ENCODE peak calls at places on chromosomes 4 and X, in four cellular contexts. One of them, this sample, is unnamed.

GRCh38 chrX:129932792-129933321 is 26.9 kb downstream of the UTP14A start:
- DNase-seq in mammary epithelial cell: no peak
- DNase-seq in endodermal cell: peak
- DNase-seq in hepatocyte: peak
- DNase-seq in this sample: no peak

GRCh38 chrX:72169008-72169728 is 12.4 kb upstream of the PIN4 start:
- DNase-seq in hepatocyte: no peak
- DNase-seq in endodermal cell: no peak
- DNase-seq in mammary epithelial cell: no peak
- DNase-seq in this sample: no peak

GRCh38 chrX:134685662-134686061 is 27.4 kb upstream of the PLAC1 start:
- DNase-seq in hepatocyte: no peak
- DNase-seq in mammary epithelial cell: no peak
- DNase-seq in endodermal cell: no peak
- DNase-seq in this sample: peak

GRCh38 chr4:10590896-10591295 is 93.7 kb downstream of the CLNK start:
- DNase-seq in hepatocyte: no peak
- DNase-seq in endodermal cell: no peak
- DNase-seq in mammary epithelial cell: peak
- DNase-seq in this sample: peak

GRCh38 chr4:107780665-107781064 is 44.1 kb upstream of the SGMS2 start:
- DNase-seq in hepatocyte: no peak
- DNase-seq in endodermal cell: no peak
- DNase-seq in mammary epithelial cell: peak
- DNase-seq in this sample: peak

GRCh38 chr4:60913026-60913425 is 287.1 kb upstream of the ADGRL3 start:
- DNase-seq in hepatocyte: peak
- DNase-seq in endodermal cell: no peak
- DNase-seq in mammary epithelial cell: no peak
- DNase-seq in this sample: no peak

GRCh38 chr4:152536545-152537182 is 772 bp upstream of the FBXW7 start:
- DNase-seq in endodermal cell: no peak
- DNase-seq in hepatocyte: peak
- DNase-seq in mammary epithelial cell: peak
- DNase-seq in this sample: peak

GRCh38 chrX:102832661-102833060 is 104.4 kb upstream of the RAB40AL start:
- DNase-seq in mammary epithelial cell: peak
- DNase-seq in hepatocyte: peak
- DNase-seq in endodermal cell: peak
- DNase-seq in this sample: peak

GRCh38 chr4:3402409-3403103 is 39.2 kb upstream of the HGFAC start:
- DNase-seq in hepatocyte: no peak
- DNase-seq in endodermal cell: no peak
- DNase-seq in mammary epithelial cell: peak
- DNase-seq in this sample: peak

GRCh38 chr4:2843909-2844584 is 403 bp downstream of the ADD1 start:
- DNase-seq in hepatocyte: peak
- DNase-seq in mammary epithelial cell: peak
- DNase-seq in endodermal cell: peak
- DNase-seq in this sample: peak

GRCh38 chr4:4860803-4861591 is 1.5 kb downstream of the MSX1 start:
- DNase-seq in endodermal cell: peak
- DNase-seq in mammary epithelial cell: no peak
- DNase-seq in hepatocyte: peak
- DNase-seq in this sample: peak

GRCh38 chr4:52646096-52646495 is 13.0 kb downstream of the USP46 start:
- DNase-seq in mammary epithelial cell: no peak
- DNase-seq in endodermal cell: no peak
- DNase-seq in hepatocyte: no peak
- DNase-seq in this sample: no peak

GRCh38 chr4:48557478-48557877 is 67.4 kb downstream of the ZAR1 start:
- DNase-seq in hepatocyte: no peak
- DNase-seq in mammary epithelial cell: no peak
- DNase-seq in endodermal cell: peak
- DNase-seq in this sample: no peak

GRCh38 chr4:100034265-100034664 is 84.2 kb upstream of the H2AZ1 start:
- DNase-seq in hepatocyte: no peak
- DNase-seq in endodermal cell: no peak
- DNase-seq in mammary epithelial cell: no peak
- DNase-seq in this sample: no peak

GRCh38 chr4:38574559-38575333 is 89.3 kb upstream of the KLF3 start:
- DNase-seq in mammary epithelial cell: no peak
- DNase-seq in hepatocyte: no peak
- DNase-seq in endodermal cell: no peak
- DNase-seq in this sample: no peak

GRCh38 chr4:2250003-2250763 is 8.3 kb upstream of the HAUS3 start:
- DNase-seq in hepatocyte: peak
- DNase-seq in endodermal cell: no peak
- DNase-seq in mammary epithelial cell: no peak
- DNase-seq in this sample: no peak

GRCh38 chr4:60201052-60201673 is 999.0 kb upstream of the ADGRL3 start:
- DNase-seq in hepatocyte: peak
- DNase-seq in mammary epithelial cell: peak
- DNase-seq in endodermal cell: peak
- DNase-seq in this sample: peak

GRCh38 chr4:140053185-140053584 is 100.8 kb downstream of the MAML3 start:
- DNase-seq in endodermal cell: peak
- DNase-seq in mammary epithelial cell: no peak
- DNase-seq in hepatocyte: no peak
- DNase-seq in this sample: no peak

GRCh38 chrX:45445745-45446412 is 245.2 kb upstream of the DIPK2B start:
- DNase-seq in endodermal cell: no peak
- DNase-seq in mammary epithelial cell: peak
- DNase-seq in hepatocyte: peak
- DNase-seq in this sample: peak

GRCh38 chr4:185933078-185933581 is 121.1 kb upstream of the SORBS2 start:
- DNase-seq in mammary epithelial cell: peak
- DNase-seq in endodermal cell: no peak
- DNase-seq in hepatocyte: no peak
- DNase-seq in this sample: peak

GRCh38 chr4:114320126-114320525 is 278.5 kb upstream of the UGT8 start:
- DNase-seq in hepatocyte: no peak
- DNase-seq in mammary epithelial cell: no peak
- DNase-seq in endodermal cell: no peak
- DNase-seq in this sample: no peak

GRCh38 chr4:2936773-2937145 is 26.4 kb downstream of the NOP14 start:
- DNase-seq in hepatocyte: peak
- DNase-seq in mammary epithelial cell: peak
- DNase-seq in endodermal cell: no peak
- DNase-seq in this sample: peak

GRCh38 chr4:67558493-67558892 is at the start of gene STAP1:
- DNase-seq in hepatocyte: no peak
- DNase-seq in endodermal cell: no peak
- DNase-seq in mammary epithelial cell: no peak
- DNase-seq in this sample: no peak

GRCh38 chrX:31420711-31421151 is 348.9 kb upstream of the FTHL17 start:
- DNase-seq in hepatocyte: no peak
- DNase-seq in endodermal cell: no peak
- DNase-seq in mammary epithelial cell: peak
- DNase-seq in this sample: no peak
- TF ChIP-seq CTCF in hepatocyte: no peak
- TF ChIP-seq CTCF in endodermal cell: no peak
- TF ChIP-seq CTCF in mammary epithelial cell: no peak
- TF ChIP-seq CTCF in this sample: no peak

GRCh38 chr4:71729856-71730255 is 54.0 kb downstream of the GC start:
- DNase-seq in mammary epithelial cell: no peak
- DNase-seq in endodermal cell: no peak
- DNase-seq in hepatocyte: no peak
- DNase-seq in this sample: no peak

GRCh38 chr4:71732066-71732465 is 51.8 kb downstream of the GC start:
- DNase-seq in endodermal cell: no peak
- DNase-seq in hepatocyte: no peak
- DNase-seq in mammary epithelial cell: no peak
- DNase-seq in this sample: peak

GRCh38 chr4:71732706-71733105 is 51.2 kb downstream of the GC start:
- DNase-seq in hepatocyte: peak
- DNase-seq in mammary epithelial cell: peak
- DNase-seq in endodermal cell: no peak
- DNase-seq in this sample: peak
- TF ChIP-seq CTCF in hepatocyte: peak
- TF ChIP-seq CTCF in mammary epithelial cell: peak
- TF ChIP-seq CTCF in endodermal cell: peak
- TF ChIP-seq CTCF in this sample: peak

GRCh38 chrX:115895678-115896329 is 274.7 kb upstream of the AGTR2 start:
- DNase-seq in hepatocyte: no peak
- DNase-seq in mammary epithelial cell: no peak
- DNase-seq in endodermal cell: no peak
- DNase-seq in this sample: no peak

GRCh38 chrX:115897956-115898355 is 272.6 kb upstream of the AGTR2 start:
- DNase-seq in endodermal cell: no peak
- DNase-seq in mammary epithelial cell: no peak
- DNase-seq in hepatocyte: no peak
- DNase-seq in this sample: no peak

GRCh38 chrX:115896362-115896761 is 274.2 kb upstream of the AGTR2 start:
- DNase-seq in hepatocyte: no peak
- DNase-seq in endodermal cell: no peak
- DNase-seq in mammary epithelial cell: no peak
- DNase-seq in this sample: no peak

GRCh38 chrX:115900425-115900824 is 270.1 kb upstream of the AGTR2 start:
- DNase-seq in mammary epithelial cell: no peak
- DNase-seq in hepatocyte: no peak
- DNase-seq in endodermal cell: no peak
- DNase-seq in this sample: no peak

DNA sequence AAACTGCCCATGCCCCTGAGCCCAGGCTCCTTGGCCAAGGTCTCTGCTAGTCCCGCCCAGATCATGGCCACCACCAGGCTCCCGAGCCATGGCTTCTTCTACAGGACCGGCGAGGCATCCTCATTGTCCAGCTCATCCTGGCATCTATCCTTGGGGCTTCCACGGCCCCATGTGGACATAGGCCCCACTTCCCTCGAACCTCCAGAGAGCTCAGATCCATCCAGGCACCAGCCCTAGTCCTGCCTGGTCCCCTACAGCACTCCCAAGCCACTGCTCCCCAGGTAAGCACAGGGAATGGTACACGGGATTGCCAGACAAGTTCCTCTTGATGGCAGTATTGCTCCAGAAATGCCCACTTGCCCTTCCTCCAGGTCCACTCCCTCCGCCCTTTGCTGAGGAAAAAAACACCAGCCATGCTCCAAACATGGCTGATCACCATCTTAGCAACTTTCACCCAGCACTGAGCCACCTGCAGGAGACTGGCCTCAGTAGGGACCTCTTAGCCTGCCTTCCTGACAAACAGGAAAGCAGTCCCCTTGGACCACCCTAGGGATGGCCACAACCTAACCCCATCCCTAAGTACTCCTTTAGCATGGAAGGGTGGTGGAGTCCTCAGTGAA is 272.1 kb upstream of the AGTR2 start:
- DNase-seq in endodermal cell: peak
- DNase-seq in hepatocyte: no peak
- DNase-seq in mammary epithelial cell: peak
- DNase-seq in this sample: peak
- TF ChIP-seq CTCF in endodermal cell: peak
- TF ChIP-seq CTCF in hepatocyte: no peak
- TF ChIP-seq CTCF in mammary epithelial cell: no peak
- TF ChIP-seq CTCF in this sample: no peak

GRCh38 chrX:40244980-40245379 is 147.2 kb upstream of the BCOR start:
- DNase-seq in hepatocyte: no peak
- DNase-seq in endodermal cell: no peak
- DNase-seq in mammary epithelial cell: no peak
- DNase-seq in this sample: no peak
- TF ChIP-seq CTCF in hepatocyte: no peak
- TF ChIP-seq CTCF in endodermal cell: peak
- TF ChIP-seq CTCF in mammary epithelial cell: no peak
- TF ChIP-seq CTCF in this sample: no peak

GRCh38 chr4:168101026-168101425 is 8.7 kb downstream of the ANXA10 start:
- DNase-seq in mammary epithelial cell: no peak
- DNase-seq in hepatocyte: no peak
- DNase-seq in endodermal cell: no peak
- DNase-seq in this sample: no peak

GRCh38 chr4:168095776-168096443 is 3.6 kb downstream of the ANXA10 start:
- DNase-seq in endodermal cell: no peak
- DNase-seq in hepatocyte: no peak
- DNase-seq in mammary epithelial cell: peak
- DNase-seq in this sample: peak

GRCh38 chr4:168096444-168096784 is 4.1 kb downstream of the ANXA10 start:
- DNase-seq in endodermal cell: no peak
- DNase-seq in mammary epithelial cell: no peak
- DNase-seq in hepatocyte: no peak
- DNase-seq in this sample: no peak

GRCh38 chr4:168097161-168097560 is 4.8 kb downstream of the ANXA10 start:
- DNase-seq in endodermal cell: no peak
- DNase-seq in hepatocyte: no peak
- DNase-seq in mammary epithelial cell: no peak
- DNase-seq in this sample: no peak

DNA sequence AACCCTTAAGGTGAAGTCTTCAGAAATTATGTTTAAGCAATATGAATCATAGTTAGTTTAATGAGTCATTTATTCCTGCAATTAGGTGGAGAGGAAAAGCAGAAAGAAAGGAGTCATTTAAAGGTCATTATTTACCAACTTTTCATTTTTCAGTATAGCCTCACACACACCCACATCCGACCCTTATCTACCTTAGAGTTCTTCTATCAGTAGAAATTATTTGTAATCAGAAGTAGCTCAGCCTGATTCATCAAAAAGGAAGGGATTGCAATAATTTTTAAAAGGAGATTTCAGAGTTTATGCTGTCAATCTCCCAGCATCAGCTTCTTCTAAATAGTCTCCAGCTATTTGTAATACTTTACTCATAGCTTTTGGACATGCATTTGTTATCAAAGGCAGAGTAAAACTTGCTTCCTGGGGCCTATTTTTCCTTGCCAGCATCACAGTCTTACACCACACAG is 6.0 kb downstream of the ANXA10 start:
- DNase-seq in endodermal cell: no peak
- DNase-seq in hepatocyte: no peak
- DNase-seq in mammary epithelial cell: peak
- DNase-seq in this sample: peak
- TF ChIP-seq CTCF in endodermal cell: no peak
- TF ChIP-seq CTCF in hepatocyte: no peak
- TF ChIP-seq CTCF in mammary epithelial cell: no peak
- TF ChIP-seq CTCF in this sample: no peak

GRCh38 chrX:119692241-119693031 is 532 bp downstream of the SEPTIN6 start:
- DNase-seq in endodermal cell: peak
- DNase-seq in mammary epithelial cell: peak
- DNase-seq in hepatocyte: peak
- DNase-seq in this sample: peak
- TF ChIP-seq CTCF in endodermal cell: peak
- TF ChIP-seq CTCF in mammary epithelial cell: no peak
- TF ChIP-seq CTCF in hepatocyte: no peak
- TF ChIP-seq CTCF in this sample: no peak

GRCh38 chrX:105191878-105192277 is 28.6 kb downstream of the TEX13A start:
- DNase-seq in hepatocyte: peak
- DNase-seq in mammary epithelial cell: peak
- DNase-seq in endodermal cell: peak
- DNase-seq in this sample: peak
- TF ChIP-seq CTCF in hepatocyte: peak
- TF ChIP-seq CTCF in mammary epithelial cell: peak
- TF ChIP-seq CTCF in endodermal cell: peak
- TF ChIP-seq CTCF in this sample: peak

This sample was measured in astrocyte of the spinal cord.